ENCODE peak calls at places on chromosomes 5 and 9, in nine cellular contexts. X is stomach, Z is RWPE1, I is endothelial cell, O is mesothelial cell of epicardium, D is BJ, A is brain microvascular endothelial cell, Y is body of pancreas, U is thoracic aorta. G is an unnamed sample.

GRCh38 chr5:98605010-98605425 is 168.4 kb upstream of the RGMB start:
- DNase-seq in A (peak; percentile 71), I (no peak), Z (no peak), Y (no peak), X (no peak), O (no peak), D (no peak), U (no peak), G (no peak)

GRCh38 chr9:137031904-137032639 is at the start of gene FUT7:
- DNase-seq in Z (no peak), I (no peak), U (no peak), D (no peak), A (no peak), O (no peak), X (no peak), Y (no peak), G (no peak)

GRCh38 chr9:113310538-113310937 is 7.4 kb upstream of the RNF183 start:
- DNase-seq in Z (no peak), Y (no peak), O (no peak), U (no peak), I (no peak), D (no peak), A (no peak), X (no peak), G (no peak)

GRCh38 chr9:2427016-2427891 is 194.3 kb upstream of the VLDLR start:
- DNase-seq in O (no peak), A (no peak), X (peak; percentile 70), U (no peak), D (no peak), Y (peak; percentile 79), I (no peak), Z (no peak), G (no peak)

GRCh38 chr5:168227001-168227400 is 64.4 kb upstream of the WWC1 start:
- DNase-seq in Y (no peak), U (no peak), X (no peak), Z (peak; percentile 61), D (no peak), O (no peak), I (no peak), A (peak; percentile 2), G (no peak)

GRCh38 chr5:123950701-123951100 is 438.7 kb downstream of the CSNK1G3 start:
- DNase-seq in X (no peak), I (no peak), Z (no peak), A (no peak), U (no peak), Y (no peak), D (no peak), O (no peak), G (no peak)

GRCh38 chr5:28523887-28524637 is 1485.7 kb upstream of the CDH9 start:
- DNase-seq in Z (peak; percentile 26), D (no peak), I (no peak), X (no peak), O (no peak), U (no peak), Y (no peak), A (peak; percentile 94), G (no peak)

GRCh38 chr5:39760385-39761198 is 335.8 kb upstream of the DAB2 start:
- DNase-seq in X (no peak), A (peak; percentile 96), U (no peak), Z (peak; percentile 18), D (peak; percentile 95), Y (no peak), I (no peak), O (no peak), G (no peak)

GRCh38 chr5:108867661-108868060 is 120.0 kb downstream of the FER start:
- DNase-seq in Z (no peak), A (no peak), O (no peak), U (no peak), I (no peak), D (no peak), X (no peak), Y (no peak), G (no peak)

GRCh38 chr5:77168187-77168883 is 42.1 kb upstream of the PDE8B start:
- DNase-seq in D (no peak), X (peak; percentile 80), Y (peak; percentile 28), Z (no peak), U (no peak), A (peak; percentile 56), I (no peak), O (no peak), G (no peak)

GRCh38 chr9:82031538-82032280 is 43.1 kb downstream of the SPATA31D1 start:
- DNase-seq in Z (peak; percentile 67), A (peak; percentile 40), X (no peak), O (no peak), D (peak; percentile 13), Y (peak; percentile 28), I (no peak), U (no peak), G (peak; percentile 10)

GRCh38 chr5:82641362-82641988 is 363.3 kb upstream of the RPS23 start:
- DNase-seq in A (peak; percentile 85), I (peak; percentile 41), O (peak; percentile 41), D (peak; percentile 36), Z (peak; percentile 90), U (peak; percentile 64), Y (peak; percentile 83), X (peak; percentile 76), G (peak; percentile 79)

GRCh38 chr5:126449751-126450271 is 26.6 kb downstream of the GRAMD2B start:
- DNase-seq in A (peak; percentile 52), X (no peak), Z (peak; percentile 64), Y (no peak), U (no peak), I (no peak), D (no peak), O (no peak), G (no peak)

GRCh38 chr5:77816686-77817085 is 40.5 kb upstream of the TBCA start:
- DNase-seq in X (no peak), Y (no peak), I (no peak), A (no peak), U (no peak), Z (peak; percentile 22), O (no peak), D (no peak), G (no peak)

GRCh38 chr9:73780916-73781315 is 629.3 kb downstream of the ANXA1 start:
- DNase-seq in D (peak; percentile 42), Y (no peak), O (no peak), A (peak; percentile 32), I (no peak), Z (peak; percentile 83), U (no peak), X (no peak), G (no peak)

DNA sequence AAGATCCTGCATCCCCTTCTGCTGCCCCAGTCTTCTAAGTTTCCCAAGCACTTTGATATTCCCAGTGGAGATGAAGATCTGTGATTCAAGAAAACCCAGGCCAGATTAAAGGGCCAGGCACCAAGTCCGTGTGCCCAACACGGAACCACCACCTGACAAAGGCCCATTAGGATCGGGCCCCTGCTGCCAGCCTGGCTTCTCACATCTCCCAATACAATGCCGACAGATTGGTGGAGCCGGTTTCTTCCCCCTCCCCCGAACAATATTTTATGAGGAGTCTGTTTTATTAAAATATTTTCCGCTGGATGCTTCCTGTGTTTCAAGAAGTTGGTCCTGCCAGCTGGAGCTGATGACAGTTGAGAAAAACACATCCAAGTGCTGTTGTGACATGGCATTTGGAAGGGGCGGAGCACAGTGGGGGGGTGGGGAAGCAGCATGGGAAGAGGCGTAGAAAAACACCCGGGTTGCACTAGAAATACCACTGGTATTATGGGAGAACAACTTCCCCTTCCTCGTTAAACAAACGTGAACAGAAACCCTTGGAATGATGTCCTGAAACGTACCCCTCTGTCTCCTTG is 45.0 kb downstream of the CRB2 start:
- DNase-seq in U (no peak), Y (no peak), D (no peak), A (no peak), Z (no peak), O (no peak), I (no peak), X (no peak), G (no peak)
- TF ChIP-seq CTCF in U (no peak), Y (no peak), D (no peak), A (no peak), Z (no peak), O (no peak), I (no peak), X (no peak), G (no peak)

GRCh38 chr9:111483862-111484563 is at the start of gene ECPAS:
- DNase-seq in X (peak; percentile 69), A (peak; percentile 66), U (peak; percentile 10), Y (peak; percentile 75), I (peak; percentile 74), Z (peak; percentile 94), O (peak; percentile 73), D (peak; percentile 30), G (peak; percentile 71)
- TF ChIP-seq CTCF in X (no peak), A (no peak), U (no peak), Y (peak; percentile 25), I (no peak), Z (no peak), O (no peak), D (no peak), G (no peak)

DNA sequence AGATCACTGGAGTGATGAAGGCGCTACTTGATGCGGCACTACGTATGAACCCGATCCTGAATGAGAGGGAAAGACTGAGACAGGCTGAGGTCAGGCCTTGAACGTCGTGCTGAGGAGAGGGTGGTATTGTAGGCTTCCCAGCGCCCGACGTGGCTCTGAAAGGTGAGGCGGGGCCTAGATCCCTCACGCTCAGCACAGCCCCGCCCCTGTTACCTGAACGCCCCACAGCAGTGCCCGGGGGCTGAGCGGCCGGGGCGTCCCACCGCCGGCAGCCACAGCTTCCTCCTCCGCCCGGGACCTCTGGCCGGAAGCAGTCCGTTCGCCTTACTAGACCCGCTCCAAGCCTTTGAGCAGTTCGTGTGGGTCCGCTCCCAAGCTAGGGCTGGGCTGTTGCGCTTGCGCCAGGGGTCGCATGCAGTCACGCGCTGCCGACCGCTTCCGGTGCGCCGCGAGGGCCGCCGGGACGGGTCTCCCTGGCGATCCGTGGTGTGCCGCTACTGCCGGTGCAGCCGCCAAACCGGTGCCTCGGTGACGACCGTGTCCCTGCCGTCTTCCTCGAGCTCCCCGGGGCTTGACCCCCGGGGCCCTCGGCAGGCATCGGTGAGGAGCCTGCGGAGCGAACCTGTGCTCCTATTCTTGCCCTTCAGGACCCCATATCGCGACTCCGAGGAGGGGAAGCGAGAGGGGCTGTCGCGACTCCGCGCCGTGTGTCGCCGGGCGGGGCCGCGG is at the start of the genes HMGXB3 and TIGD6:
- DNase-seq in I (peak; percentile 88), O (peak; percentile 88), D (peak; percentile 54), X (peak; percentile 93), Z (peak; percentile 95), Y (peak; percentile 91), U (peak; percentile 53), A (peak; percentile 91), G (peak; percentile 97)
- TF ChIP-seq CTCF in I (no peak), O (no peak), D (peak; percentile 10), X (no peak), Z (no peak), Y (peak; percentile 19), U (no peak), A (no peak), G (no peak)

DNA sequence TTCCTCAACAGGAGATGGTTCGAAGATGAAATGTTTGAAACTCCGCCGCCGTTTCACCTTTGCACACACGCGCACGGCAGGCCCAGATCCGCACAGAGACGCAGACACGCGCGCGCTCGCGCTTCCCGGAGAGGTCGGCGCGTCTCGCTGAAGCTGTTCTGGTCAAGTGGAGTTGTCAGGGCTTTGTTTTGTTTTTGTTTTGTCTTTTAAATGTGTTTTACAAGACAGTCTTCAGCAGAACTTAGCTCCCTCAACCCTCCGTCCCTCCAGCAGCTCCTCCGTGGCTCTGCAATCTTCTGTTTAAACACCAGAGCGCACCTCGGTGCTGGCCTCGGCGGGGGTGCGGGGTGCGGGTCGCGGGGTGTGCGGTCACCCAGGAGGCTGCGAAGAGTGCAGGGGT is 5.3 kb upstream of the IRX2 start:
- DNase-seq in Y (no peak), A (no peak), X (no peak), I (no peak), U (no peak), D (no peak), O (peak; percentile 60), Z (no peak), G (no peak)
- TF ChIP-seq CTCF in Y (no peak), A (no peak), X (no peak), I (no peak), U (no peak), D (peak; percentile 15), O (no peak), Z (no peak), G (no peak)

GRCh38 chr5:141430332-141431113 is at the start of gene PCDHGA12:
- DNase-seq in Z (peak; percentile 60), D (no peak), I (no peak), X (no peak), O (no peak), Y (no peak), U (no peak), A (peak; percentile 87), G (no peak)
- TF ChIP-seq CTCF in Z (no peak), D (peak; percentile 59), I (no peak), X (no peak), O (no peak), Y (peak; percentile 25), U (no peak), A (peak; percentile 76), G (no peak)

G was measured in Calu3.